ENCODE peak calls at places on chromosome 18, in nine cellular contexts. F is islet precursor cell; T is astrocyte of the spinal cord; V is T-helper 9 cell; K is stimulated activated CD8-positive, alpha-beta memory T cell treated with anti-CD3 and anti-CD28 coated beads, Interleukin-12 subunit alpha, Interleukin-12 subunit beta, amount 100 ng/mL, for 1 hour; S is foreskin keratinocyte; P is stimulated activated CD4-positive, alpha-beta T cell treated with anti-CD3 and anti-CD28 coated beads, Interleukin-12 subunit alpha, Interleukin-12 subunit beta, amount 100 ng/mL, for 48 hours; J is HEK293T; I is GM12891. D is an unnamed sample.

GRCh38 chr18:1784113-1784512 is 787.2 kb downstream of the METTL4 start:
- DNase-seq in F (peak; percentile 59), T (no peak), V (no peak), K (no peak), S (no peak), P (no peak), J (no peak), I (no peak), D (no peak)

GRCh38 chr18:78542204-78542603 is 437.4 kb upstream of the SALL3 start:
- DNase-seq in F (peak; percentile 23), T (no peak), V (no peak), K (no peak), S (peak; percentile 3), P (no peak), J (no peak), I (no peak), D (no peak)

GRCh38 chr18:267688-268552 is at the start of gene THOC1:
- DNase-seq in F (peak; percentile 96), T (peak; percentile 94), V (peak; percentile 91), K (peak; percentile 93), S (peak; percentile 88), P (peak; percentile 94), J (peak; percentile 88), I (peak; percentile 91), D (peak; percentile 93)

GRCh38 chr18:58351776-58352175 is 277.1 kb downstream of the ALPK2 start:
- DNase-seq in F (no peak), T (no peak), V (no peak), K (no peak), S (no peak), P (no peak), J (no peak), I (no peak), D (no peak)

GRCh38 chr18:13474336-13474735 is 252.0 kb downstream of the FAM210A start:
- DNase-seq in F (no peak), T (no peak), V (no peak), K (no peak), S (no peak), P (no peak), J (no peak), I (no peak), D (no peak)

GRCh38 chr18:12325726-12326245 is 17.7 kb downstream of the TUBB6 start:
- DNase-seq in F (no peak), T (no peak), V (no peak), K (no peak), S (no peak), P (no peak), J (no peak), I (no peak), D (no peak)

GRCh38 chr18:70671889-70672551 is 383.2 kb downstream of the SOCS6 start:
- DNase-seq in F (no peak), T (no peak), V (no peak), K (no peak), S (no peak), P (no peak), J (no peak), I (no peak), D (no peak)

GRCh38 chr18:39845086-39845485 is 2109.9 kb upstream of the PIK3C3 start:
- DNase-seq in F (no peak), T (peak; percentile 19), V (no peak), K (no peak), S (no peak), P (no peak), J (no peak), I (no peak), D (no peak)

GRCh38 chr18:24396082-24396623 is 1.5 kb downstream of the OSBPL1A start:
- DNase-seq in F (no peak), T (no peak), V (no peak), K (no peak), S (no peak), P (no peak), J (no peak), I (no peak), D (no peak)

GRCh38 chr18:77165489-77166415 is 33.2 kb upstream of the MBP start:
- DNase-seq in F (no peak), T (peak; percentile 56), V (no peak), K (no peak), S (peak; percentile 53), P (no peak), J (no peak), I (no peak), D (no peak)

GRCh38 chr18:59769105-59769865 is 72.1 kb upstream of the CCBE1 start:
- DNase-seq in F (no peak), T (peak; percentile 30), V (no peak), K (no peak), S (no peak), P (no peak), J (no peak), I (no peak), D (no peak)